ENCODE peak calls at places on chromosomes 13 and 19, in nine cellular contexts. E is GM04503; M is epithelial cell of proximal tubule; G is activated CD4-positive, alpha-beta T cell treated with anti-CD3 and anti-CD28 coated beads, Interleukin-2, amount 10 ng/mL, durations not matched to agents 7 days and 5 days; W is activated naive CD4-positive, alpha-beta T cell treated with Interleukin-2 at 50 U/mL for 16 hours; T is NCI-H345; N is mammary epithelial cell; Q is fibroblast of mammary gland; H is small intestine. L is an unnamed sample.

GRCh38 chr19:9934132-9934950 is 2.0 kb downstream of the OLFM2 start:
- DNase-seq in E (no peak), M (no peak), G (peak; percentile 78), W (peak; percentile 83), T (peak; percentile 47), N (peak; percentile 59), Q (peak; percentile 77), H (peak; percentile 36), L (no peak)

GRCh38 chr19:11530432-11530831 is 1.5 kb upstream of the ECSIT start:
- DNase-seq in E (no peak), M (peak; percentile 59), G (peak; percentile 21), W (peak; percentile 48), T (peak; percentile 72), N (peak; percentile 70), Q (peak; percentile 90), H (peak; percentile 82), L (no peak)

GRCh38 chr19:18049390-18049789 is 37.3 kb downstream of the IL12RB1 start:
- DNase-seq in E (peak; percentile 16), M (no peak), G (no peak), W (no peak), T (no peak), N (no peak), Q (peak; percentile 31), H (peak; percentile 35), L (no peak)

GRCh38 chr13:24276310-24276709 is 33.1 kb upstream of the C1QTNF9 start:
- DNase-seq in E (no peak), M (no peak), G (peak; percentile 48), W (no peak), T (no peak), N (no peak), Q (no peak), H (no peak), L (no peak)

GRCh38 chr13:23289917-23290357 is 109.2 kb downstream of the SGCG start:
- DNase-seq in E (peak; percentile 13), M (no peak), G (no peak), W (no peak), T (peak; percentile 22), N (peak; percentile 83), Q (peak; percentile 48), H (no peak), L (no peak)

GRCh38 chr19:27901078-27901477 is 1311.9 kb downstream of the UQCRFS1 start:
- DNase-seq in E (no peak), M (no peak), G (no peak), W (no peak), T (no peak), N (no peak), Q (no peak), H (no peak), L (no peak)

GRCh38 chr19:3316659-3317207 is 49.6 kb upstream of the NFIC start:
- DNase-seq in E (no peak), M (no peak), G (no peak), W (no peak), T (no peak), N (no peak), Q (no peak), H (no peak), L (no peak)

GRCh38 chr19:2329528-2329927 is 1.0 kb downstream of the SPPL2B start:
- DNase-seq in E (no peak), M (no peak), G (no peak), W (no peak), T (no peak), N (no peak), Q (no peak), H (peak; percentile 40), L (no peak)

GRCh38 chr13:99033814-99034213 is 56.0 kb upstream of the DOCK9 start:
- DNase-seq in E (no peak), M (no peak), G (no peak), W (no peak), T (peak; percentile 8), N (peak; percentile 16), Q (peak; percentile 49), H (peak; percentile 26), L (no peak)

GRCh38 chr13:31538067-31539042 is 201.0 kb upstream of the RXFP2 start:
- DNase-seq in E (no peak), M (no peak), G (no peak), W (no peak), T (peak; percentile 7), N (peak; percentile 8), Q (peak; percentile 68), H (peak; percentile 14), L (no peak)

GRCh38 chr19:55376381-55376933 is at the start of gene TMEM190:
- DNase-seq in E (no peak), M (no peak), G (no peak), W (no peak), T (no peak), N (peak; percentile 22), Q (no peak), H (no peak), L (no peak)

GRCh38 chr13:113155982-113156655 is 2.3 kb upstream of the PROZ start:
- DNase-seq in E (no peak), M (no peak), G (no peak), W (no peak), T (no peak), N (no peak), Q (peak; percentile 18), H (no peak), L (no peak)

GRCh38 chr13:78660130-78660857 is 1.3 kb upstream of the OBI1 start:
- DNase-seq in E (no peak), M (no peak), G (peak; percentile 24), W (no peak), T (no peak), N (no peak), Q (peak; percentile 33), H (no peak), L (no peak)

GRCh38 chr13:80029170-80029569 is 311.8 kb downstream of the SPRY2 start:
- DNase-seq in E (no peak), M (no peak), G (no peak), W (no peak), T (peak; percentile 71), N (no peak), Q (no peak), H (peak; percentile 17), L (no peak)

GRCh38 chr13:68009546-68009945 is 779.4 kb upstream of the PCDH9 start:
- DNase-seq in E (no peak), M (no peak), G (no peak), W (no peak), T (no peak), N (no peak), Q (no peak), H (no peak), L (no peak)

GRCh38 chr13:49814551-49815270 is 22.2 kb upstream of the KPNA3 start:
- DNase-seq in E (no peak), M (no peak), G (no peak), W (no peak), T (no peak), N (no peak), Q (no peak), H (no peak), L (no peak)

GRCh38 chr13:46339035-46339666 is 47.9 kb downstream of the RUBCNL start:
- DNase-seq in E (no peak), M (peak; percentile 65), G (no peak), W (no peak), T (no peak), N (peak; percentile 83), Q (peak; percentile 88), H (no peak), L (no peak)

GRCh38 chr19:45508931-45509691 is 1.8 kb downstream of the VASP start:
- DNase-seq in E (no peak), M (no peak), G (peak; percentile 43), W (peak; percentile 31), T (no peak), N (no peak), Q (peak; percentile 48), H (peak; percentile 60), L (no peak)

GRCh38 chr13:29849071-29849541 is 1.3 kb downstream of the UBL3 start:
- DNase-seq in E (no peak), M (no peak), G (peak; percentile 33), W (peak; percentile 37), T (peak; percentile 39), N (peak; percentile 53), Q (peak; percentile 39), H (peak; percentile 53), L (no peak)